ENCODE peak calls at places on chromosomes 2 and 18, in seven cellular contexts. J, R, P, G, N, O and W are unnamed samples.

GRCh38 chr2:217326238-217327022 is 466.6 kb upstream of the TNP1 start:
- DNase-seq in O (no peak), R (no peak), P (peak; percentile 15), N (no peak), J (no peak), G (no peak), W (no peak)

GRCh38 chr2:217494572-217494971 is 508.2 kb downstream of the TNS1 start:
- DNase-seq in O (no peak), R (no peak), G (no peak), P (no peak), N (no peak), J (no peak), W (no peak)

GRCh38 chr18:58297198-58297597 is 253.2 kb downstream of the NEDD4L start:
- DNase-seq in R (peak; percentile 72), P (no peak), O (no peak), G (peak; percentile 74), J (peak; percentile 36), N (peak; percentile 85), W (peak; percentile 33)

GRCh38 chr2:64654993-64655666 is 1.4 kb upstream of the SERTAD2 start:
- DNase-seq in O (no peak), G (no peak), R (peak; percentile 38), N (no peak), J (peak; percentile 3), P (no peak), W (no peak)

GRCh38 chr18:7681261-7681660 is 114.1 kb downstream of the PTPRM start:
- DNase-seq in P (no peak), N (no peak), R (no peak), J (no peak), O (no peak), G (no peak), W (no peak)

GRCh38 chr2:66575625-66576371 is 140.9 kb downstream of the MEIS1 start:
- DNase-seq in P (no peak), J (no peak), G (peak; percentile 70), O (peak; percentile 55), N (peak; percentile 67), R (peak; percentile 47), W (no peak)

GRCh38 chr18:421236-422155 is 79.0 kb downstream of the COLEC12 start:
- DNase-seq in J (no peak), O (no peak), P (no peak), N (no peak), G (peak; percentile 64), R (peak; percentile 72), W (peak; percentile 71)

GRCh38 chr2:134137182-134137595 is 116.7 kb upstream of the MGAT5 start:
- DNase-seq in O (no peak), N (no peak), R (peak; percentile 47), P (no peak), G (peak; percentile 55), J (no peak), W (no peak)

GRCh38 chr2:177315303-177315887 is 50.9 kb upstream of the NFE2L2 start:
- DNase-seq in J (no peak), R (no peak), N (no peak), P (no peak), O (peak; percentile 35), G (no peak), W (no peak)

GRCh38 chr2:136422512-136422911 is 304.6 kb upstream of the CXCR4 start:
- DNase-seq in O (no peak), G (no peak), N (no peak), J (no peak), P (no peak), R (no peak), W (no peak)